ENCODE peak calls at places on chromosome 17, in seven cellular contexts. B is GM23338; D is retinal pigment epithelial cell; O is CD8-positive, alpha-beta T cell; E is astrocyte; X is A549; Y is progenitor cell of endocrine pancreas. R is an unnamed sample.
A peak's percentile ranks its signal among the peaks of the same experiment; 100 is the strongest.

GRCh38 chr17:72971513-72971880 is 121.0 kb downstream of the SLC39A11 start:
- DNase-seq in Y (no peak), E (no peak), D (no peak), O (no peak), X (no peak), B (no peak), R (no peak)

GRCh38 chr17:48299760-48300159 is 130.3 kb downstream of the SKAP1 start:
- DNase-seq in B (no peak), X (no peak), O (no peak), D (no peak), E (no peak), Y (no peak), R (no peak)

GRCh38 chr17:49231563-49231894 is 942 bp upstream of the PHOSPHO1 start:
- DNase-seq in O (no peak), Y (no peak), X (no peak), B (no peak), D (no peak), E (no peak), R (no peak)

GRCh38 chr17:79990704-79991103 is 45.0 kb downstream of the TBC1D16 start:
- DNase-seq in O (peak; percentile 2), Y (no peak), D (no peak), B (no peak), X (no peak), E (no peak), R (no peak)

GRCh38 chr17:2904135-2904534 is 107.9 kb downstream of the RAP1GAP2 start:
- DNase-seq in D (no peak), Y (no peak), O (no peak), X (no peak), E (peak; percentile 22), B (peak; percentile 72), R (peak; percentile 3)

GRCh38 chr17:48578616-48579560 is 738 bp upstream of the HOXB4 start:
- DNase-seq in D (no peak), E (peak; percentile 32), Y (no peak), O (no peak), B (no peak), X (no peak), R (no peak)

GRCh38 chr17:12865769-12866168 is 76.5 kb downstream of the ARHGAP44 start:
- DNase-seq in D (no peak), Y (no peak), O (no peak), B (no peak), X (no peak), E (no peak), R (no peak)

GRCh38 chr17:81405382-81406005 is 10.2 kb downstream of the BAHCC1 start:
- DNase-seq in E (no peak), X (no peak), Y (no peak), O (no peak), B (no peak), D (no peak), R (no peak)

GRCh38 chr17:63477471-63478440 is 895 bp downstream of the ACE start:
- DNase-seq in B (no peak), X (no peak), E (no peak), D (no peak), O (no peak), Y (no peak), R (no peak)

GRCh38 chr17:10772425-10773380 is 31.2 kb downstream of the TMEM238L start:
- DNase-seq in D (no peak), B (peak; percentile 93), X (peak; percentile 64), Y (no peak), E (no peak), O (no peak), R (no peak)

GRCh38 chr17:53797497-53797896 is 25.2 kb upstream of the KIF2B start:
- DNase-seq in D (no peak), O (no peak), E (no peak), B (no peak), X (no peak), Y (no peak), R (no peak)

GRCh38 chr17:21239680-21240374 is 13.4 kb downstream of the NATD1 start:
- DNase-seq in X (peak; percentile 47), D (no peak), O (no peak), B (peak; percentile 72), E (peak; percentile 16), Y (no peak), R (peak; percentile 23)
- TF ChIP-seq CTCF in X (peak; percentile 40), D (peak; percentile 63), O (peak; percentile 30), B (peak; percentile 49), E (peak; percentile 35), Y (peak; percentile 61), R (peak; percentile 75)

GRCh38 chr17:40415390-40415789 is 2.3 kb downstream of the TOP2A start:
- DNase-seq in X (peak; percentile 57), D (peak; percentile 73), B (peak; percentile 64), E (no peak), O (no peak), Y (no peak), R (peak; percentile 52)

GRCh38 chr17:40417609-40418427 is at the start of gene TOP2A:
- DNase-seq in E (peak; percentile 97), D (peak; percentile 98), X (peak; percentile 100), O (peak; percentile 95), Y (peak; percentile 96), B (peak; percentile 100), R (peak; percentile 100)

GRCh38 chr17:40418428-40418706 is 671 bp upstream of the TOP2A start:
- DNase-seq in X (no peak), Y (no peak), D (no peak), B (no peak), O (no peak), E (no peak), R (no peak)

GRCh38 chr17:40416671-40417070 is 1.0 kb downstream of the TOP2A start:
- DNase-seq in B (no peak), X (no peak), O (no peak), Y (no peak), E (no peak), D (no peak), R (no peak)

DNA sequence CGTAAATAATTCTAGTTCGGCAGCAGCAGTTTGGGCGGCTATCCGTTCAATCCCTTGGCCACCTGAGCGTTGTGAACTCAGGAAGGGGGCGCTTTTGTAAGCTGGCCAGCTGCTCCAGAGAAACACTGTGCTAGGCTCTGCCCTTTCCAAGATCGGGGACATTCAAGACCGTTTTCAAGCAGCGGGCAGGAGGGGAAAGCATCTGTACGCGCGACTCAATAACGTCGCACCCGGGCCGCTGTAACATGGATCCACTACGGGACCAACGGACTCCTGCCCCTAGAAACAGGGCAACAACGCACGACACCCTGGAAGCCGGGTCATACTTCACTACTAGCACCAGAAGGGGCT is 463 bp downstream of the TOP2A start:
- DNase-seq in B (peak; percentile 60), Y (no peak), O (no peak), X (peak; percentile 58), E (no peak), D (no peak), R (peak; percentile 6)
- TF ChIP-seq CTCF in B (peak; percentile 48), Y (peak; percentile 12), O (no peak), X (no peak), E (no peak), D (peak; percentile 31), R (no peak)

GRCh38 chr17:66957951-66958579 is 6.4 kb upstream of the CACNG4 start:
- DNase-seq in X (no peak), Y (no peak), B (no peak), O (no peak), E (no peak), D (no peak), R (no peak)

GRCh38 chr17:66956941-66957340 is 7.6 kb upstream of the CACNG4 start:
- DNase-seq in D (no peak), X (no peak), E (no peak), Y (no peak), O (no peak), B (no peak), R (no peak)

GRCh38 chr17:66957343-66957742 is 7.2 kb upstream of the CACNG4 start:
- DNase-seq in O (no peak), E (no peak), X (no peak), Y (no peak), D (no peak), B (no peak), R (no peak)

GRCh38 chr17:66960623-66961022 is 3.9 kb upstream of the CACNG4 start:
- DNase-seq in D (peak; percentile 45), O (no peak), Y (no peak), B (no peak), X (no peak), E (no peak), R (no peak)

GRCh38 chr17:66959641-66960375 is 4.7 kb upstream of the CACNG4 start:
- DNase-seq in X (no peak), D (no peak), Y (no peak), O (no peak), E (no peak), B (no peak), R (no peak)
- TF ChIP-seq CTCF in X (no peak), D (no peak), Y (no peak), O (no peak), E (no peak), B (no peak), R (no peak)

GRCh38 chr17:66841744-66842143 is 6.8 kb downstream of the CACNG5 start:
- DNase-seq in O (no peak), D (no peak), X (no peak), Y (no peak), E (no peak), B (no peak), R (no peak)

GRCh38 chr17:66842505-66842904 is 7.6 kb downstream of the CACNG5 start:
- DNase-seq in Y (no peak), D (no peak), E (no peak), X (no peak), B (no peak), O (no peak), R (no peak)

GRCh38 chr17:66840061-66840460 is 5.1 kb downstream of the CACNG5 start:
- DNase-seq in B (no peak), O (no peak), Y (no peak), E (no peak), D (no peak), X (no peak), R (no peak)

GRCh38 chr17:66842959-66843358 is 8.0 kb downstream of the CACNG5 start:
- DNase-seq in Y (no peak), O (no peak), D (no peak), X (no peak), E (no peak), B (no peak), R (no peak)

DNA sequence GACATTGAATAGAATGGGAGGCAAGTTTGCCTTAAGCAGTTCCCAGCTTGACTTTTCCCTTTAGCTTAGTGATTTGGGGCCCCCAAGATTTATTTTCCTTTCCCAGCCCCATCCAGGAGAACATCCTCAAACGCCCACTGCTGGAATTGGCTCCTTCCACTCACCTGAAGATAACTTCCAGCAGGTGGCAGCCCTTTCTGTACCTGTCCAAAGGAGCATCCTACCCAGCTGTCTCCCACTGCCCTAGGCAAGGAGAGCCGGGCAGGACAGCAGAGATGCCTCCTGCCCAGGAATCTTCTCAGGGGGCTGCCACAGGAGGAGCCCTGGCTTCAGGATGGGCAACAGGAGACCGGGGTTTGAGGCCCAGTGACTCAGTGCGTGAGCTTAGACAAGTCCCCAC is 6.4 kb downstream of the CACNG5 start:
- DNase-seq in X (no peak), Y (no peak), O (no peak), D (no peak), E (no peak), B (peak; percentile 33), R (no peak)
- TF ChIP-seq CTCF in X (no peak), Y (no peak), O (no peak), D (no peak), E (no peak), B (peak; percentile 59), R (no peak)

GRCh38 chr17:56141046-56141839 is 12.0 kb upstream of the ANKFN1 start:
- DNase-seq in Y (no peak), B (no peak), D (no peak), X (no peak), E (peak; percentile 91), O (no peak), R (peak; percentile 13)
- TF ChIP-seq CTCF in Y (no peak), B (peak; percentile 17), D (no peak), X (no peak), E (no peak), O (no peak), R (peak; percentile 16)

R was measured in HFFc6.